ENCODE peak calls at places on chromosomes 6 and 20, in nine cellular contexts. Z is left kidney, Y is posterior vena cava, V is astrocyte of the cerebellum, U is GM12892, X is body of pancreas, C is NCI-H1930, S is NCI-H1694 treated with DMSO at 0.1 percent for 48 hours, A is mesenchymal stem cell. R is an unnamed sample.

GRCh38 chr20:3162080-3162611 is 2.5 kb upstream of the FASTKD5 start:
- DNase-seq in Z (peak; percentile 43), Y (no peak), V (no peak), U (no peak), X (peak; percentile 59), C (no peak), S (peak; percentile 70), A (no peak), R (peak; percentile 49)

GRCh38 chr20:35120012-35120701 is 27.0 kb downstream of the EDEM2 start:
- DNase-seq in Z (no peak), Y (peak; percentile 90), V (no peak), U (no peak), X (peak; percentile 12), C (no peak), S (no peak), A (peak; percentile 71), R (no peak)

GRCh38 chr6:105276374-105276773 is 96.6 kb upstream of the POPDC3 start:
- DNase-seq in Z (no peak), Y (no peak), V (no peak), U (no peak), X (no peak), C (no peak), S (no peak), A (no peak), R (no peak)

GRCh38 chr20:52361650-52362049 is 170.1 kb upstream of the ZFP64 start:
- DNase-seq in Z (no peak), Y (no peak), V (no peak), U (no peak), X (no peak), C (no peak), S (no peak), A (no peak), R (no peak)

GRCh38 chr6:42163941-42164340 is 9.2 kb upstream of the GUCA1A start:
- DNase-seq in Z (peak; percentile 61), Y (no peak), V (no peak), U (no peak), X (no peak), C (no peak), S (no peak), A (peak; percentile 58), R (no peak)

GRCh38 chr6:114125597-114125996 is 154.6 kb upstream of the HDAC2 start:
- DNase-seq in Z (no peak), Y (no peak), V (no peak), U (no peak), X (no peak), C (no peak), S (no peak), A (no peak), R (no peak)

GRCh38 chr20:4866429-4866828 is 134.9 kb downstream of the SLC23A2 start:
- DNase-seq in Z (no peak), Y (no peak), V (no peak), U (no peak), X (no peak), C (no peak), S (no peak), A (no peak), R (no peak)

GRCh38 chr20:44193801-44194200 is 6.8 kb upstream of the JPH2 start:
- DNase-seq in Z (no peak), Y (no peak), V (no peak), U (no peak), X (no peak), C (no peak), S (no peak), A (no peak), R (no peak)

GRCh38 chr6:137097057-137097456 is 52.3 kb upstream of the IL20RA start:
- DNase-seq in Z (no peak), Y (no peak), V (no peak), U (no peak), X (no peak), C (no peak), S (no peak), A (peak; percentile 6), R (no peak)

GRCh38 chr6:112018619-112019416 is 35.1 kb upstream of the CCN6 start:
- DNase-seq in Z (peak; percentile 77), Y (peak; percentile 83), V (no peak), U (no peak), X (peak; percentile 59), C (no peak), S (no peak), A (peak; percentile 42), R (peak; percentile 25)

GRCh38 chr6:30747300-30747687 is 2.9 kb upstream of the IER3 start:
- DNase-seq in Z (no peak), Y (no peak), V (no peak), U (no peak), X (no peak), C (no peak), S (no peak), A (peak; percentile 47), R (no peak)

GRCh38 chr6:4256969-4257368 is 121.6 kb upstream of the ECI2 start:
- DNase-seq in Z (no peak), Y (no peak), V (no peak), U (no peak), X (no peak), C (no peak), S (no peak), A (peak; percentile 26), R (no peak)

GRCh38 chr20:16621435-16622141 is 48.3 kb upstream of the KIF16B start:
- DNase-seq in Z (no peak), Y (no peak), V (no peak), U (no peak), X (no peak), C (no peak), S (no peak), A (no peak), R (no peak)

GRCh38 chr6:166956444-166957086 is at the start of gene RNASET2:
- DNase-seq in Z (peak; percentile 97), Y (peak; percentile 99), V (peak; percentile 63), U (peak; percentile 70), X (peak; percentile 97), C (peak; percentile 83), S (peak; percentile 35), A (peak; percentile 89), R (peak; percentile 99)

GRCh38 chr20:20037960-20038359 is 14.3 kb downstream of the CRNKL1 start:
- DNase-seq in Z (peak; percentile 46), Y (no peak), V (peak; percentile 37), U (no peak), X (no peak), C (no peak), S (no peak), A (peak; percentile 22), R (no peak)

GRCh38 chr20:7155794-7156193 is 388.3 kb downstream of the BMP2 start:
- DNase-seq in Z (no peak), Y (no peak), V (no peak), U (no peak), X (no peak), C (no peak), S (no peak), A (no peak), R (no peak)

GRCh38 chr20:45138451-45139300 is 14.4 kb upstream of the WFDC12 start:
- DNase-seq in Z (peak; percentile 9), Y (peak; percentile 87), V (no peak), U (no peak), X (peak; percentile 46), C (peak; percentile 18), S (peak; percentile 1), A (no peak), R (peak; percentile 96)

GRCh38 chr20:11156922-11157321 is 483.1 kb upstream of the JAG1 start:
- DNase-seq in Z (no peak), Y (no peak), V (no peak), U (no peak), X (no peak), C (no peak), S (no peak), A (no peak), R (no peak)

GRCh38 chr6:35486005-35486925 is 10.6 kb downstream of the TEAD3 start:
- DNase-seq in Z (peak; percentile 93), Y (peak; percentile 87), V (no peak), U (no peak), X (peak; percentile 68), C (no peak), S (no peak), A (peak; percentile 60), R (peak; percentile 94)

GRCh38 chr6:18186033-18186432 is 30.8 kb downstream of the KDM1B start:
- DNase-seq in Z (peak; percentile 65), Y (no peak), V (no peak), U (no peak), X (peak; percentile 22), C (no peak), S (no peak), A (peak; percentile 9), R (peak; percentile 74)

GRCh38 chr6:133965817-133966360 is 12.9 kb downstream of the TBPL1 start:
- DNase-seq in Z (no peak), Y (no peak), V (no peak), U (no peak), X (no peak), C (no peak), S (no peak), A (no peak), R (no peak)

GRCh38 chr6:80304014-80304413 is 197.5 kb downstream of the BCKDHB start:
- DNase-seq in Z (no peak), Y (no peak), V (no peak), U (no peak), X (no peak), C (no peak), S (no peak), A (no peak), R (no peak)

GRCh38 chr20:36384022-36384619 is 78.0 kb downstream of the DLGAP4 start:
- DNase-seq in Z (peak; percentile 89), Y (no peak), V (no peak), U (no peak), X (no peak), C (no peak), S (no peak), A (peak; percentile 51), R (peak; percentile 97)